ENCODE peak calls at places on chromosomes 16 and 17, in four cellular contexts. K is Calu3, S is tibial nerve, C is bronchial epithelial cell. L is an unnamed sample.

GRCh38 chr17:10099051-10099571 is 99.3 kb downstream of the GAS7 start:
- DNase-seq in K (no peak), C (peak), S (no peak), L (no peak)

GRCh38 chr16:79134300-79134699 is 466.2 kb downstream of the MAF start:
- DNase-seq in K (no peak), C (no peak), S (no peak), L (no peak)

GRCh38 chr17:16944334-16945140 is 27.4 kb downstream of the TNFRSF13B start:
- DNase-seq in C (no peak), S (no peak), K (no peak), L (no peak)

GRCh38 chr16:89319883-89320716 is 102.6 kb downstream of the ZNF778 start:
- DNase-seq in C (peak), S (no peak), K (peak), L (peak)

GRCh38 chr16:86665319-86665675 is 86.9 kb downstream of the FOXL1 start:
- DNase-seq in C (peak), K (no peak), S (no peak), L (peak)

GRCh38 chr17:66397486-66397885 is 95.1 kb downstream of the PRKCA start:
- DNase-seq in S (no peak), C (no peak), K (no peak), L (no peak)

GRCh38 chr17:61461586-61461966 is 9.4 kb downstream of the TBX4 start:
- DNase-seq in C (no peak), S (no peak), K (no peak), L (no peak)

GRCh38 chr16:53745753-53746258 is 41.9 kb downstream of the FTO start:
- DNase-seq in C (peak), S (no peak), K (peak), L (peak)

GRCh38 chr16:57589374-57589773 is 39.1 kb upstream of the ADGRG1 start:
- DNase-seq in K (no peak), S (no peak), C (no peak), L (no peak)

GRCh38 chr17:43588121-43588520 is 42.0 kb upstream of the ETV4 start:
- DNase-seq in K (no peak), S (no peak), C (no peak), L (no peak)

GRCh38 chr16:27385398-27385797 is 16.6 kb upstream of the IL21R start:
- DNase-seq in S (no peak), K (no peak), C (no peak), L (no peak)

GRCh38 chr17:19237389-19238166 is 412 bp downstream of the EPN2 start:
- DNase-seq in C (peak), S (peak), K (peak), L (no peak)

GRCh38 chr17:81160306-81160705 is 5.0 kb upstream of the PVALEF start:
- DNase-seq in C (no peak), K (no peak), S (no peak), L (no peak)

GRCh38 chr17:50360716-50361115 is 12.3 kb downstream of the MRPL27 start:
- DNase-seq in S (no peak), C (no peak), K (no peak), L (no peak)

GRCh38 chr16:58031016-58031800 is 5.7 kb downstream of the MMP15 start:
- DNase-seq in C (no peak), K (peak), S (no peak), L (no peak)

GRCh38 chr17:20189322-20189721 is 180.2 kb downstream of the SPECC1 start:
- DNase-seq in S (no peak), C (peak), K (no peak), L (peak)

GRCh38 chr17:43574348-43574747 is 28.2 kb upstream of the ETV4 start:
- DNase-seq in C (no peak), S (no peak), K (no peak), L (no peak)

GRCh38 chr16:84687715-84688114 is 12.1 kb upstream of the USP10 start:
- DNase-seq in C (peak), S (no peak), K (no peak), L (peak)

GRCh38 chr17:38733315-38734234 is 3.4 kb downstream of the CISD3 start:
- DNase-seq in C (no peak), K (peak), S (no peak), L (no peak)

GRCh38 chr16:67013238-67013822 is 15.6 kb upstream of the CBFB start:
- DNase-seq in S (no peak), K (no peak), C (no peak), L (no peak)

GRCh38 chr16:28925386-28926228 is 569 bp upstream of the RABEP2 start:
- DNase-seq in C (peak), S (peak), K (peak), L (peak)

GRCh38 chr16:88315543-88316105 is 67.1 kb upstream of the ZNF469 start:
- DNase-seq in C (peak), S (no peak), K (peak), L (peak)

GRCh38 chr17:1880851-1881630 is 51.2 kb downstream of the RPA1 start:
- DNase-seq in C (no peak), K (no peak), S (no peak), L (no peak)

GRCh38 chr17:266701-267656 is 85.5 kb upstream of the DOC2B start:
- DNase-seq in K (no peak), S (no peak), C (no peak), L (no peak)

GRCh38 chr16:30368122-30368791 is 2.0 kb downstream of the TBC1D10B start:
- DNase-seq in K (peak), C (peak), S (no peak), L (peak)

GRCh38 chr16:81707411-81708321 is 71.4 kb upstream of the PLCG2 start:
- DNase-seq in C (peak), K (peak), S (no peak), L (peak)

GRCh38 chr16:86668136-86668535 is 89.8 kb downstream of the FOXL1 start:
- DNase-seq in C (peak), S (no peak), K (no peak), L (peak)

GRCh38 chr16:57305159-57305811 is 20.8 kb upstream of the PLLP start:
- DNase-seq in K (no peak), S (no peak), C (no peak), L (no peak)

GRCh38 chr17:5516060-5516792 is 29.9 kb downstream of the MIS12 start:
- DNase-seq in K (no peak), C (peak), S (no peak), L (peak)

GRCh38 chr17:18377437-18378204 is at the start of gene EVPLL:
- DNase-seq in S (no peak), K (peak), C (peak), L (peak)

DNA sequence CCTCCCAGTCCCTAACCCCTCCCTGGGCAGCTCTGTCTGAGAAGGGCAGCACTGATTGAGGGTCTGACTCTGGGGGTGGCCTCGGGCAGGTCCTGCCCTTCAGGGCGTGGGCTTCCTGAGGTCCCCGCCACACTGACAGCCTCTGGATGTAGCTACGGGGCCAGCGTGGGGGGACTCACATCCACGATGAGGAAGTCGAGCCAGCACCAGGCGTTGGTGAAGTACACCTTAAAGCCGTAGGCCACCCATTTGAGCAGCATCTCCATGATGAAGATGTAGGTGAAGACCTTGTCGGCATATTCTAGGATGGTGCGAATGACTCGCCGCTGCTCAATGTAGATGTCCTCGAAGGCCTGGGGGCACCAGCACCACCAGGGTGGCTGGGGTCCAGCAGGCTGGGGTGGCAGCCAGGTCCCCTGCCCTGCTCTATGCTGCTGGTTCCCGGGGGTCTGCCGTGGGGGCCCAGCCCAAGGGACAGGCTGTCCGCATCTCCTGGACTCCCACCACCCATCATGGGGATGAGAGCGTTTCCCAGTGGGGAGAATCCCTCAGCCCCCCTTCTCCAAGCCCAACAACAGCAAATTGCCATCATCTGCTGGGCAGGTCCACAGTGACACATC is 15.7 kb upstream of the CD79B start:
- DNase-seq in C (no peak), S (no peak), K (no peak), L (no peak)
- TF ChIP-seq CTCF in C (no peak), S (no peak), K (no peak), L (no peak)

DNA sequence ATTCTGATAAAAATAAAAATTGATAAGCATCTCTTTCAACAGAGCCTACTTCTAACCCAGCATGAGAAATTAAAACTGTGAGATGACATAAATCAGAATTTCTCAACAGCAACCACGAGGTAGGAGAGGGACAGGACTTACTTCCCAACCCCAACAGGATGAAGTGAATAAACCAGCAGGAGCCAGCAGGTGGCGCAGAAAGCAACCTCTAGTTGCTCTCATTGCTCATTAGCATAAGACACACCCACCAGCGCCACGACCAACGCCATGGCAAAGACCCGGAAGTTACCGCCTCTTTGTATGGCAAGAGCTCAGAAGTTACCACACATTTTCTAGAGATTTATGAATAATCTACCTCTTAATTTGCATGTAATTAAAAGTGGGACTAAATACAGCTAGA is 189.4 kb upstream of the CDH8 start:
- DNase-seq in K (no peak), C (peak), S (peak), L (peak)
- TF ChIP-seq CTCF in K (no peak), C (peak), S (no peak), L (peak)

GRCh38 chr17:73342549-73343167 is 30.9 kb upstream of the CDC42EP4 start:
- DNase-seq in C (peak), K (peak), S (no peak), L (no peak)
- TF ChIP-seq CTCF in C (peak), K (no peak), S (no peak), L (no peak)

GRCh38 chr16:47143677-47144558 is at the start of gene NETO2:
- DNase-seq in S (no peak), K (peak), C (no peak), L (peak)
- TF ChIP-seq CTCF in S (peak), K (peak), C (peak), L (peak)

GRCh38 chr16:634051-634670 is 1.9 kb downstream of the METTL26 start:
- DNase-seq in K (no peak), C (no peak), S (no peak), L (no peak)
- TF ChIP-seq CTCF in K (no peak), C (no peak), S (no peak), L (no peak)

DNA sequence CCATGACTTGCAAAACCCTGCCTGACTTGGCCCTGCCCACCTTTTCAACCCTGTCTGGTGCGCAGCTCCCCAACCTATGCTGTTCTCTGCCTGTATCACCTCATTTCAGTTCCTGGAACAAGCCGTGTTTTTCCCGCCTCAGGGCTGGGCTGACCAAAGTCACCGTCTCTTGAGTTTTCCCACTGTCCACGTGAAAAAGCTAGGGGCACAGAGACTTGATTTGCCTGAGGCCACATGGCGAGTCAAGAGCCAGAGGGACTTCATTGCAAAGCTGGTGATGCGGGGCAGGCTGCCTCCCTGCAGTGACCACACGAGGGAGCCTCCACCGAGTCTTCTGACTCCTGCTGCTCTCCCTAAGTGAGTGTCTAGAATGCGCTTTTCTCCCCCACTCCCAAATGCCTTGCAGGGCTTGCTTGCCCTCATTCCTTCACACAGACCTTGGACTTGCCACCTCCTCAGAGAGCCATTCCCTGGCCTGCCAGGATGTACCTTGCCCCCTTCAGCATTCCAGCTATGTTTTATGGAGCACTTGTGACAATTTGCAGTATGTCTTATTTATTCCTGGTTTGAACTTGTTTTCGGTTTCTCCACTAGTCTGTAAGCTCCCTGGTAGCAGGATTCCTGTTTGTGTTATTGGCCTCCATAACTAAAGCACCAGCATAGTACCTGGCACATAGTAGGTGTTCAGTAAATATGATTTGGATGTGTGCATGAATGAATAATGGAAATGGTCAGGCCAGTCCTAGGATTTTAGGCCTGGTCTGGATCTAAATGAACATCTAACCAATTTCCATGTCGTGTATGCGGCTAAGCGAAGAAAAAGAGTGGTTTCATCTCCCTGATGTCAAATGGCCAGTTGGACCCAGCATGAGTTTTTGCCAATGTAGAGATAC is 252.3 kb downstream of the SNX29 start:
- DNase-seq in K (peak), S (no peak), C (peak), L (peak)
- TF ChIP-seq CTCF in K (peak), S (peak), C (peak), L (peak)

GRCh38 chr16:59192551-59193199 is 458.6 kb upstream of the GOT2 start:
- DNase-seq in C (no peak), K (peak), S (no peak), L (no peak)
- TF ChIP-seq CTCF in C (no peak), K (peak), S (no peak), L (peak)